ENCODE peak calls at places on chromosomes 5 and 9, in seven cellular contexts. H is mesenchymal stem cell, K is H9, B is H1, L is IMR-90, Q is neuronal stem cell, X is mesendoderm. C is an unnamed sample.
A peak's percentile ranks its signal among the peaks of the same experiment; 100 is the strongest.

GRCh38 chr5:32710335-32710858 is 724 bp upstream of the NPR3 start:
- DNase-seq in H (no peak), K (peak; percentile 66), B (peak; percentile 76), L (no peak), Q (peak; percentile 51), X (peak; percentile 39), C (peak; percentile 2)

GRCh38 chr9:95268681-95269080 is 48.8 kb downstream of the FANCC start:
- DNase-seq in H (peak; percentile 47), K (peak; percentile 38), B (no peak), L (peak; percentile 41), Q (no peak), X (peak; percentile 57), C (peak; percentile 2)

GRCh38 chr9:37916471-37917314 is 12.8 kb upstream of the SLC25A51 start:
- DNase-seq in H (no peak), K (no peak), B (no peak), L (no peak), Q (no peak), X (no peak), C (no peak)

GRCh38 chr5:176606032-176606431 is 3.9 kb downstream of the GPRIN1 start:
- DNase-seq in H (no peak), K (no peak), B (no peak), L (no peak), Q (no peak), X (no peak), C (no peak)

GRCh38 chr5:59103303-59103702 is 520.4 kb downstream of the RAB3C start:
- DNase-seq in H (no peak), K (no peak), B (no peak), L (no peak), Q (no peak), X (no peak), C (no peak)

GRCh38 chr5:21919417-21920022 is 933.6 kb downstream of the CDH12 start:
- DNase-seq in H (peak; percentile 41), K (peak; percentile 30), B (no peak), L (peak; percentile 45), Q (peak; percentile 20), X (peak; percentile 61), C (no peak)

GRCh38 chr9:84293001-84293798 is 47.4 kb downstream of the SLC28A3 start:
- DNase-seq in H (no peak), K (no peak), B (no peak), L (no peak), Q (no peak), X (no peak), C (no peak)

GRCh38 chr5:91175708-91176107 is 207.4 kb downstream of the ARRDC3 start:
- DNase-seq in H (no peak), K (no peak), B (no peak), L (no peak), Q (no peak), X (no peak), C (no peak)

GRCh38 chr5:36452394-36453100 is 150.8 kb upstream of the RANBP3L start:
- DNase-seq in H (no peak), K (no peak), B (no peak), L (no peak), Q (no peak), X (no peak), C (no peak)

GRCh38 chr9:134346151-134346550 is 19.9 kb downstream of the RXRA start:
- DNase-seq in H (no peak), K (no peak), B (no peak), L (peak; percentile 7), Q (no peak), X (no peak), C (no peak)

GRCh38 chr9:122128432-122129343 is 30.9 kb downstream of the NDUFA8 start:
- DNase-seq in H (no peak), K (no peak), B (no peak), L (no peak), Q (no peak), X (no peak), C (no peak)

GRCh38 chr5:64165500-64166200 is at the start of gene RNF180:
- DNase-seq in H (peak; percentile 44), K (peak; percentile 71), B (peak; percentile 84), L (no peak), Q (peak; percentile 39), X (peak; percentile 72), C (peak; percentile 3)

GRCh38 chr5:174935854-174936474 is 211.6 kb downstream of the MSX2 start:
- DNase-seq in H (peak; percentile 31), K (peak; percentile 83), B (peak; percentile 90), L (peak; percentile 30), Q (peak; percentile 61), X (peak; percentile 77), C (peak; percentile 73)

GRCh38 chr9:91924090-91924489 is 25.9 kb downstream of the ROR2 start:
- DNase-seq in H (no peak), K (no peak), B (no peak), L (no peak), Q (no peak), X (no peak), C (no peak)

GRCh38 chr5:151283120-151283825 is 20.3 kb downstream of the SLC36A3 start:
- DNase-seq in H (no peak), K (no peak), B (peak; percentile 13), L (no peak), Q (no peak), X (no peak), C (peak; percentile 94)

GRCh38 chr9:101172671-101173070 is 144.1 kb downstream of the PLPPR1 start:
- DNase-seq in H (no peak), K (no peak), B (no peak), L (no peak), Q (no peak), X (no peak), C (no peak)

GRCh38 chr9:69744688-69745380 is 15.0 kb downstream of the PTAR1 start:
- DNase-seq in H (no peak), K (no peak), B (no peak), L (peak; percentile 54), Q (no peak), X (no peak), C (no peak)

GRCh38 chr9:27426717-27427645 is 97.1 kb upstream of the IFNK start:
- DNase-seq in H (peak; percentile 65), K (peak; percentile 53), B (no peak), L (peak; percentile 18), Q (no peak), X (peak; percentile 93), C (peak; percentile 95)

GRCh38 chr5:33994845-33995244 is 10.4 kb upstream of the SLC45A2 start:
- DNase-seq in H (peak; percentile 51), K (no peak), B (no peak), L (peak; percentile 76), Q (no peak), X (peak; percentile 25), C (no peak)

GRCh38 chr9:77585335-77585786 is 62.8 kb downstream of the GNA14 start:
- DNase-seq in H (no peak), K (peak; percentile 50), B (no peak), L (no peak), Q (no peak), X (peak; percentile 40), C (no peak)

GRCh38 chr5:27928060-27928459 is 889.7 kb upstream of the CDH9 start:
- DNase-seq in H (no peak), K (no peak), B (no peak), L (no peak), Q (no peak), X (no peak), C (no peak)
- H3K9ac ChIP-seq in H (no peak overlapping the region), K (no peak overlapping the region), B (no peak overlapping the region), L (no peak overlapping the region), Q (no peak overlapping the region), X (no peak overlapping the region), C (no peak overlapping the region)

GRCh38 chr5:14831006-14831338 is 40.6 kb downstream of the ANKH start:
- DNase-seq in H (no peak), K (no peak), B (no peak), L (no peak), Q (no peak), X (no peak), C (no peak)
- H2BK5ac ChIP-seq in H (no peak overlapping the region), K (no peak overlapping the region), B (no peak overlapping the region), L (no peak overlapping the region), Q (no peak overlapping the region), X (no peak overlapping the region), C (no peak overlapping the region)

GRCh38 chr5:534743-535671 is 10.8 kb upstream of the SLC9A3 start:
- DNase-seq in H (no peak), K (no peak), B (no peak), L (no peak), Q (no peak), X (no peak), C (no peak)

GRCh38 chr5:534006-534742 is 9.9 kb upstream of the SLC9A3 start:
- DNase-seq in H (no peak), K (no peak), B (no peak), L (no peak), Q (no peak), X (no peak), C (no peak)

GRCh38 chr5:537621-538071 is 13.4 kb upstream of the SLC9A3 start:
- DNase-seq in H (no peak), K (no peak), B (no peak), L (no peak), Q (no peak), X (no peak), C (no peak)

GRCh38 chr5:537098-537497 is 12.8 kb upstream of the SLC9A3 start:
- DNase-seq in H (no peak), K (no peak), B (no peak), L (no peak), Q (no peak), X (no peak), C (no peak)

DNA sequence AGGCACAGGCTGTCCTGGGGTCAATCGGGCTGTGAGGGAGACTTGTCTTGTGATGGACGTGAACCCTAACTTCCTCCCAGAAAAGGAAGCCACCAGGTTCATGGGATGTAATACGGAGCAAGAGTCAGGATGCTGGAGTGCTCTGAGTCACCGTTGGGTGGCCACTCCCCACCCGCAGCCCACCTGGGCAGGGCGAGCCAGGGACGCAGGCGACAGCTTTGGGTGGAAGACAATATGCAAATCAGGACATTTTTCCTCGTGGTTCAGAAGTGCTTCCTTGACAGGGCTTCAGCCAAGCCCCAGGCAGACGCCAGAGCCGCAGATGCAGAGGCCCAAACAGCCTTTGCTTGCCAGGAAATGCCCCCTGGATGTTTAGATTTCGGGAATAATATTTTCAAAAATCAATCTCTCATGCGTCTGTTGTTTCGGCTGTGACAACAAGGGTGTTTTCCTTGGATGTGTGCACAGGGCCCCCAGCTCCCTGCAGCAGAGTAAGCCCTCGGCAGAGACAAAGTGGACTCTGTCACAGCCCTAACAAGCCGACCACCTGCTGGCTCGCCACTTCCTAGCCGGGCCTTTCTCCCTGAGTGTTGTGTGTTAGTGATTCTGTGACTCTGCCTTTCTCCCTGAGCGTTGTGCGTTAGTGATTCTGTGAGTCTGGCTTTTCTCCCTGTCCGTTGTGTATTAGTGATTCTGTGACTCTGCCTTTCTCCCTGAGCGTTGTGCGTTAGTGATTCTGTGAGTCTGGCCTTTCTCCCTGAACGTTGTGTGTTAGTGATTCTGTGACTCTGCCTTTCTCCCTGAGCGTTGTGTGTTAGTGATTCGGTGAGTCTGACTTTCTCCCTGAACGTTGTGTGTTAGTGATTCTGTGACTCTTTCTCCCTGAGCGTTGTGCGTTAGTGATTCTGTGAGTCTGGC is 11.8 kb upstream of the SLC9A3 start:
- DNase-seq in H (no peak), K (no peak), B (no peak), L (no peak), Q (no peak), X (no peak), C (no peak)
- H3K9ac ChIP-seq in H (no peak overlapping the region), K (no peak overlapping the region), B (no peak overlapping the region), L (no peak overlapping the region), Q (peak overlapping the region; percentile 50), X (no peak overlapping the region), C (no peak overlapping the region)

DNA sequence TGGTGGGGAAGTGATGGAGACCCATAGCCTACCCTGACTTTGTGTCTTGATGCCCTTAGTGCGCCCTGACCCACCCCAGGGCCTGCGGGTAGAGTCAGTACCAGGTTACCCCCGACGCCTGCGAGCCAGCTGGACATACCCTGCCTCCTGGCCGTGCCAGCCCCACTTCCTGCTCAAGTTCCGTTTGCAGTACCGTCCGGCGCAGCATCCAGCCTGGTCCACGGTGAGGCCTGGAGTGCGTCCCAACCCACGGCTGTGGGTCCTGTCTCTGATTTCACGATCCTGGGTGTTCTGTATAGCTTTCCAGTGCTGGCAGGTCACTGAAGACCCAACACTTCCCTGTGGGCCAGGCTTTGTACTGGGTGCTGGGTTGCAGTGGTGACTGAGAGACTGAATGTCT is 4.0 kb downstream of the CCL27 start:
- DNase-seq in H (no peak), K (no peak), B (no peak), L (no peak), Q (no peak), X (no peak), C (no peak)
- H2BK5ac ChIP-seq in H (no peak overlapping the region), K (no peak overlapping the region), B (no peak overlapping the region), L (no peak overlapping the region), Q (no peak overlapping the region), X (no peak overlapping the region), C (no peak overlapping the region)

C was measured in trophoblast cell.